ENCODE peak calls at places on chromosomes 3 and 15, in ten cellular contexts. One of them, this sample, is unnamed.

GRCh38 chr3:7396534-7396933 is 535.6 kb downstream of the GRM7 start:
- DNase-seq in endodermal cell: no peak
- DNase-seq in mesenchymal stem cell: no peak
- DNase-seq in A549: no peak
- DNase-seq in pancreas: no peak
- DNase-seq in left lung: no peak
- DNase-seq in Peyer's patch: no peak
- DNase-seq in effector memory CD4-positive, alpha-beta T cell: no peak
- DNase-seq in neural progenitor cell: no peak
- DNase-seq in hepatocyte: no peak
- DNase-seq in this sample: no peak

GRCh38 chr3:181694805-181695660 is 16.7 kb upstream of the SOX2 start:
- DNase-seq in endodermal cell: peak; percentile 91
- DNase-seq in mesenchymal stem cell: no peak
- DNase-seq in A549: no peak
- DNase-seq in pancreas: peak; percentile 33
- DNase-seq in left lung: peak; percentile 80
- DNase-seq in Peyer's patch: no peak
- DNase-seq in effector memory CD4-positive, alpha-beta T cell: no peak
- DNase-seq in neural progenitor cell: peak; percentile 83
- DNase-seq in hepatocyte: peak; percentile 71
- DNase-seq in this sample: no peak

GRCh38 chr15:60496853-60497252 is 17.9 kb upstream of the ICE2 start:
- DNase-seq in endodermal cell: no peak
- DNase-seq in mesenchymal stem cell: no peak
- DNase-seq in A549: no peak
- DNase-seq in pancreas: no peak
- DNase-seq in left lung: no peak
- DNase-seq in Peyer's patch: no peak
- DNase-seq in effector memory CD4-positive, alpha-beta T cell: no peak
- DNase-seq in neural progenitor cell: no peak
- DNase-seq in hepatocyte: no peak
- DNase-seq in this sample: no peak

GRCh38 chr3:82208002-82208710 is 446.7 kb upstream of the GBE1 start:
- DNase-seq in endodermal cell: no peak
- DNase-seq in mesenchymal stem cell: no peak
- DNase-seq in A549: no peak
- DNase-seq in pancreas: no peak
- DNase-seq in left lung: no peak
- DNase-seq in Peyer's patch: no peak
- DNase-seq in effector memory CD4-positive, alpha-beta T cell: no peak
- DNase-seq in neural progenitor cell: no peak
- DNase-seq in hepatocyte: no peak
- DNase-seq in this sample: no peak

GRCh38 chr15:94576889-94577533 is 345.6 kb downstream of the MCTP2 start:
- DNase-seq in endodermal cell: peak; percentile 85
- DNase-seq in mesenchymal stem cell: no peak
- DNase-seq in A549: no peak
- DNase-seq in pancreas: peak; percentile 30
- DNase-seq in left lung: no peak
- DNase-seq in Peyer's patch: no peak
- DNase-seq in effector memory CD4-positive, alpha-beta T cell: no peak
- DNase-seq in neural progenitor cell: peak; percentile 65
- DNase-seq in hepatocyte: peak; percentile 29
- DNase-seq in this sample: peak; percentile 43

GRCh38 chr3:99108508-99108907 is 207.0 kb upstream of the DCBLD2 start:
- DNase-seq in endodermal cell: no peak
- DNase-seq in mesenchymal stem cell: peak; percentile 94
- DNase-seq in A549: no peak
- DNase-seq in pancreas: no peak
- DNase-seq in left lung: no peak
- DNase-seq in Peyer's patch: no peak
- DNase-seq in effector memory CD4-positive, alpha-beta T cell: no peak
- DNase-seq in neural progenitor cell: no peak
- DNase-seq in hepatocyte: no peak
- DNase-seq in this sample: no peak

GRCh38 chr3:135944831-135945230 is 20.7 kb upstream of the PPP2R3A start:
- DNase-seq in endodermal cell: no peak
- DNase-seq in mesenchymal stem cell: no peak
- DNase-seq in A549: no peak
- DNase-seq in pancreas: no peak
- DNase-seq in left lung: no peak
- DNase-seq in Peyer's patch: no peak
- DNase-seq in effector memory CD4-positive, alpha-beta T cell: no peak
- DNase-seq in neural progenitor cell: no peak
- DNase-seq in hepatocyte: no peak
- DNase-seq in this sample: no peak

GRCh38 chr3:9916734-9917680 is at the start of gene IL17RC:
- DNase-seq in endodermal cell: peak; percentile 96
- DNase-seq in mesenchymal stem cell: peak; percentile 92
- DNase-seq in A549: peak; percentile 82
- DNase-seq in pancreas: peak; percentile 91
- DNase-seq in left lung: peak; percentile 92
- DNase-seq in Peyer's patch: peak; percentile 31
- DNase-seq in effector memory CD4-positive, alpha-beta T cell: no peak
- DNase-seq in neural progenitor cell: peak; percentile 74
- DNase-seq in hepatocyte: peak; percentile 94
- DNase-seq in this sample: no peak

GRCh38 chr3:44782891-44783290 is 21.3 kb downstream of the KIF15 start:
- DNase-seq in endodermal cell: no peak
- DNase-seq in mesenchymal stem cell: no peak
- DNase-seq in A549: no peak
- DNase-seq in pancreas: no peak
- DNase-seq in left lung: no peak
- DNase-seq in Peyer's patch: no peak
- DNase-seq in effector memory CD4-positive, alpha-beta T cell: no peak
- DNase-seq in neural progenitor cell: no peak
- DNase-seq in hepatocyte: no peak
- DNase-seq in this sample: no peak

GRCh38 chr15:73038186-73038585 is 14.1 kb upstream of the NEO1 start:
- DNase-seq in endodermal cell: no peak
- DNase-seq in mesenchymal stem cell: no peak
- DNase-seq in A549: no peak
- DNase-seq in pancreas: no peak
- DNase-seq in left lung: no peak
- DNase-seq in Peyer's patch: no peak
- DNase-seq in effector memory CD4-positive, alpha-beta T cell: no peak
- DNase-seq in neural progenitor cell: no peak
- DNase-seq in hepatocyte: no peak
- DNase-seq in this sample: no peak

GRCh38 chr3:161371441-161372320 is at the start of gene SPTSSB:
- DNase-seq in endodermal cell: peak; percentile 95
- DNase-seq in mesenchymal stem cell: peak; percentile 35
- DNase-seq in A549: peak; percentile 20
- DNase-seq in pancreas: peak; percentile 56
- DNase-seq in left lung: peak; percentile 82
- DNase-seq in Peyer's patch: no peak
- DNase-seq in effector memory CD4-positive, alpha-beta T cell: no peak
- DNase-seq in neural progenitor cell: peak; percentile 83
- DNase-seq in hepatocyte: peak; percentile 79
- DNase-seq in this sample: peak; percentile 31

GRCh38 chr15:66739287-66739686 is 37.3 kb downstream of the SMAD6 start:
- DNase-seq in endodermal cell: no peak
- DNase-seq in mesenchymal stem cell: no peak
- DNase-seq in A549: no peak
- DNase-seq in pancreas: no peak
- DNase-seq in left lung: no peak
- DNase-seq in Peyer's patch: no peak
- DNase-seq in effector memory CD4-positive, alpha-beta T cell: no peak
- DNase-seq in neural progenitor cell: no peak
- DNase-seq in hepatocyte: no peak
- DNase-seq in this sample: no peak

GRCh38 chr3:133445111-133445510 is 45.3 kb downstream of the BFSP2 start:
- DNase-seq in endodermal cell: no peak
- DNase-seq in mesenchymal stem cell: no peak
- DNase-seq in A549: no peak
- DNase-seq in pancreas: no peak
- DNase-seq in left lung: no peak
- DNase-seq in Peyer's patch: no peak
- DNase-seq in effector memory CD4-positive, alpha-beta T cell: no peak
- DNase-seq in neural progenitor cell: no peak
- DNase-seq in hepatocyte: no peak
- DNase-seq in this sample: no peak

GRCh38 chr3:52845157-52845556 is 10.3 kb upstream of the MUSTN1 start:
- DNase-seq in endodermal cell: no peak
- DNase-seq in mesenchymal stem cell: peak; percentile 32
- DNase-seq in A549: no peak
- DNase-seq in pancreas: peak; percentile 53
- DNase-seq in left lung: no peak
- DNase-seq in Peyer's patch: no peak
- DNase-seq in effector memory CD4-positive, alpha-beta T cell: no peak
- DNase-seq in neural progenitor cell: no peak
- DNase-seq in hepatocyte: peak; percentile 59
- DNase-seq in this sample: no peak

GRCh38 chr3:190281308-190282051 is 40.8 kb downstream of the CLDN1 start:
- DNase-seq in endodermal cell: no peak
- DNase-seq in mesenchymal stem cell: peak; percentile 67
- DNase-seq in A549: no peak
- DNase-seq in pancreas: peak; percentile 33
- DNase-seq in left lung: no peak
- DNase-seq in Peyer's patch: no peak
- DNase-seq in effector memory CD4-positive, alpha-beta T cell: no peak
- DNase-seq in neural progenitor cell: no peak
- DNase-seq in hepatocyte: no peak
- DNase-seq in this sample: no peak

GRCh38 chr15:52351206-52351907 is 55.8 kb upstream of the MYO5C start:
- DNase-seq in endodermal cell: no peak
- DNase-seq in mesenchymal stem cell: no peak
- DNase-seq in A549: no peak
- DNase-seq in pancreas: no peak
- DNase-seq in left lung: no peak
- DNase-seq in Peyer's patch: no peak
- DNase-seq in effector memory CD4-positive, alpha-beta T cell: no peak
- DNase-seq in neural progenitor cell: no peak
- DNase-seq in hepatocyte: no peak
- DNase-seq in this sample: no peak

GRCh38 chr3:73558399-73559075 is 66.2 kb downstream of the PDZRN3 start:
- DNase-seq in endodermal cell: no peak
- DNase-seq in mesenchymal stem cell: peak; percentile 94
- DNase-seq in A549: no peak
- DNase-seq in pancreas: no peak
- DNase-seq in left lung: no peak
- DNase-seq in Peyer's patch: no peak
- DNase-seq in effector memory CD4-positive, alpha-beta T cell: no peak
- DNase-seq in neural progenitor cell: no peak
- DNase-seq in hepatocyte: no peak
- DNase-seq in this sample: no peak

GRCh38 chr3:177528306-177529070 is 331.2 kb upstream of the TBL1XR1 start:
- DNase-seq in endodermal cell: no peak
- DNase-seq in mesenchymal stem cell: no peak
- DNase-seq in A549: no peak
- DNase-seq in pancreas: no peak
- DNase-seq in left lung: no peak
- DNase-seq in Peyer's patch: no peak
- DNase-seq in effector memory CD4-positive, alpha-beta T cell: no peak
- DNase-seq in neural progenitor cell: no peak
- DNase-seq in hepatocyte: no peak
- DNase-seq in this sample: no peak

GRCh38 chr3:66392512-66392911 is 108.3 kb downstream of the LRIG1 start:
- DNase-seq in endodermal cell: peak; percentile 6
- DNase-seq in mesenchymal stem cell: no peak
- DNase-seq in A549: no peak
- DNase-seq in pancreas: no peak
- DNase-seq in left lung: peak; percentile 7
- DNase-seq in Peyer's patch: no peak
- DNase-seq in effector memory CD4-positive, alpha-beta T cell: no peak
- DNase-seq in neural progenitor cell: no peak
- DNase-seq in hepatocyte: no peak
- DNase-seq in this sample: no peak
- H3K4me3 ChIP-seq in endodermal cell: no peak overlapping the region
- H3K4me3 ChIP-seq in mesenchymal stem cell: no peak overlapping the region
- H3K4me3 ChIP-seq in A549: no peak overlapping the region
- H3K4me3 ChIP-seq in pancreas: no peak overlapping the region
- H3K4me3 ChIP-seq in left lung: no peak overlapping the region
- H3K4me3 ChIP-seq in Peyer's patch: no peak overlapping the region
- H3K4me3 ChIP-seq in effector memory CD4-positive, alpha-beta T cell: no peak overlapping the region
- H3K4me3 ChIP-seq in neural progenitor cell: no peak overlapping the region
- H3K4me3 ChIP-seq in hepatocyte: no peak overlapping the region
- H3K4me3 ChIP-seq in this sample: peak overlapping the region; percentile 45

DNA sequence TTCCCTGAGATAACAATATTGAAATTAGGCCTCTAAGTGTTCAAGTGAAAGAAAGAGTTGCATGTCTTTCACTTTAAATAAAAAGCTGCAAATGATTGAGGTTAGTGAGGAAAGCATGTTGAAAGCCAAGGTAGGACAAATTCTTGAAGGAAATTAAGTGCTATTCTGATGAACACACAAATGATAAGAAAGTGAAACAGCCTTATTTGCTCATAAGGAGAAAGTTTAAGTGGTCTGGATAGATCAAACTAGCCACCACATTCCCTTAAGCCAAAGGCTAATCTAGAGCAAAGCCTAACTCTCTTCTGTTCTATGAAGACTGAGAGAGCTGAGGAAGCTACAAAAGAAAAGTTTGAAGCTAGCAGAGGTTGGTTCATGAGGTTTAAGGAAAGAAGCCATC is 36.1 kb downstream of the CRTC3 start:
- DNase-seq in endodermal cell: no peak
- DNase-seq in mesenchymal stem cell: no peak
- DNase-seq in A549: no peak
- DNase-seq in pancreas: no peak
- DNase-seq in left lung: no peak
- DNase-seq in Peyer's patch: no peak
- DNase-seq in effector memory CD4-positive, alpha-beta T cell: no peak
- DNase-seq in neural progenitor cell: no peak
- DNase-seq in hepatocyte: no peak
- DNase-seq in this sample: no peak
- H3K27ac ChIP-seq in endodermal cell: no peak overlapping the region
- H3K27ac ChIP-seq in mesenchymal stem cell: no peak overlapping the region
- H3K27ac ChIP-seq in A549: no peak overlapping the region
- H3K27ac ChIP-seq in pancreas: no peak overlapping the region
- H3K27ac ChIP-seq in left lung: peak overlapping the region; percentile 78
- H3K27ac ChIP-seq in Peyer's patch: peak overlapping the region; percentile 1
- H3K27ac ChIP-seq in effector memory CD4-positive, alpha-beta T cell: no peak overlapping the region
- H3K27ac ChIP-seq in neural progenitor cell: no peak overlapping the region
- H3K27ac ChIP-seq in hepatocyte: no peak overlapping the region
- H3K27ac ChIP-seq in this sample: peak overlapping the region; percentile 68

GRCh38 chr3:24451461-24452099 is 43.1 kb downstream of the THRB start:
- DNase-seq in endodermal cell: no peak
- DNase-seq in mesenchymal stem cell: peak; percentile 32
- DNase-seq in A549: no peak
- DNase-seq in pancreas: peak; percentile 12
- DNase-seq in left lung: no peak
- DNase-seq in Peyer's patch: no peak
- DNase-seq in effector memory CD4-positive, alpha-beta T cell: no peak
- DNase-seq in neural progenitor cell: no peak
- DNase-seq in hepatocyte: peak; percentile 75
- DNase-seq in this sample: no peak
- H3K4me3 ChIP-seq in endodermal cell: no peak overlapping the region
- H3K4me3 ChIP-seq in mesenchymal stem cell: no peak overlapping the region
- H3K4me3 ChIP-seq in A549: no peak overlapping the region
- H3K4me3 ChIP-seq in pancreas: no peak overlapping the region
- H3K4me3 ChIP-seq in left lung: no peak overlapping the region
- H3K4me3 ChIP-seq in Peyer's patch: no peak overlapping the region
- H3K4me3 ChIP-seq in effector memory CD4-positive, alpha-beta T cell: no peak overlapping the region
- H3K4me3 ChIP-seq in neural progenitor cell: no peak overlapping the region
- H3K4me3 ChIP-seq in hepatocyte: no peak overlapping the region
- H3K4me3 ChIP-seq in this sample: no peak overlapping the region

DNA sequence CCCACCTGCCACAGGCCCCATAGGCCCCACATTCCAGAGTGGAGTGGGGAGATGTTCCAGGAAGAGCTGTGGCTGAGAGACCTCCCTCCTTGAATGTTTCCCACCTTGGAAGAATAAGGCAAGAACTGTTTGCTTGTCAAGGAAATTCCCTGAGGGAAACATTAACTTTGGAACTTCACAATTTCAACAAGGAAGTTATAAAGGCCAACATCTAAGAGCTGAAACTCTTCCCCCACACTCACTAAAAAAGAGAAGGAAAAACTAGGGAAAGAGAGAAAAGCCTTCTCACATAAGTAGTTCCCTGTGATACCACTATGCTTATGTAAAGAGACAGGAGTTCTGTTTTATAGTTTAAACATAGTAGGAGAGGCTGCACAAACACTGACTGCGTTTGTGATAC is 39.9 kb upstream of the SPRED1 start:
- DNase-seq in endodermal cell: no peak
- DNase-seq in mesenchymal stem cell: no peak
- DNase-seq in A549: no peak
- DNase-seq in pancreas: no peak
- DNase-seq in left lung: no peak
- DNase-seq in Peyer's patch: no peak
- DNase-seq in effector memory CD4-positive, alpha-beta T cell: no peak
- DNase-seq in neural progenitor cell: no peak
- DNase-seq in hepatocyte: no peak
- DNase-seq in this sample: no peak
- H3K27ac ChIP-seq in endodermal cell: no peak overlapping the region
- H3K27ac ChIP-seq in mesenchymal stem cell: no peak overlapping the region
- H3K27ac ChIP-seq in A549: no peak overlapping the region
- H3K27ac ChIP-seq in pancreas: no peak overlapping the region
- H3K27ac ChIP-seq in left lung: no peak overlapping the region
- H3K27ac ChIP-seq in Peyer's patch: no peak overlapping the region
- H3K27ac ChIP-seq in effector memory CD4-positive, alpha-beta T cell: no peak overlapping the region
- H3K27ac ChIP-seq in neural progenitor cell: no peak overlapping the region
- H3K27ac ChIP-seq in hepatocyte: peak overlapping the region; percentile 79
- H3K27ac ChIP-seq in this sample: no peak overlapping the region